ENCODE peak calls at places on chromosomes 13 and 19, in four cellular contexts. One of them, this sample, is unnamed.
A peak's percentile ranks its signal among the peaks of the same experiment; 100 is the strongest.

GRCh38 chr19:49916839-49917733 is 11.9 kb upstream of the ATF5 start:
- DNase-seq in NCI-H510A treated with DMSO at 0.1 percent for 48 hours: no peak
- DNase-seq in substantia nigra: no peak
- DNase-seq in Peyer's patch: no peak
- DNase-seq in this sample: no peak

GRCh38 chr19:2715470-2716274 is 5.5 kb downstream of the DIRAS1 start:
- DNase-seq in NCI-H510A treated with DMSO at 0.1 percent for 48 hours: no peak
- DNase-seq in substantia nigra: no peak
- DNase-seq in Peyer's patch: no peak
- DNase-seq in this sample: no peak

GRCh38 chr13:105329359-105329758 is 1206.1 kb downstream of the EFNB2 start:
- DNase-seq in NCI-H510A treated with DMSO at 0.1 percent for 48 hours: no peak
- DNase-seq in substantia nigra: no peak
- DNase-seq in Peyer's patch: no peak
- DNase-seq in this sample: no peak

GRCh38 chr13:109857803-109858202 is 71.4 kb upstream of the IRS2 start:
- DNase-seq in NCI-H510A treated with DMSO at 0.1 percent for 48 hours: no peak
- DNase-seq in substantia nigra: no peak
- DNase-seq in Peyer's patch: no peak
- DNase-seq in this sample: no peak

GRCh38 chr13:26377038-26377437 is 123.1 kb downstream of the CDK8 start:
- DNase-seq in NCI-H510A treated with DMSO at 0.1 percent for 48 hours: no peak
- DNase-seq in substantia nigra: no peak
- DNase-seq in Peyer's patch: no peak
- DNase-seq in this sample: no peak

GRCh38 chr13:100139822-100140221 is 50.9 kb downstream of the PCCA start:
- DNase-seq in NCI-H510A treated with DMSO at 0.1 percent for 48 hours: no peak
- DNase-seq in substantia nigra: no peak
- DNase-seq in Peyer's patch: no peak
- DNase-seq in this sample: no peak

GRCh38 chr13:110308377-110309158 is 1.5 kb downstream of the COL4A2 start:
- DNase-seq in NCI-H510A treated with DMSO at 0.1 percent for 48 hours: no peak
- DNase-seq in substantia nigra: no peak
- DNase-seq in Peyer's patch: no peak
- DNase-seq in this sample: peak; percentile 25

GRCh38 chr19:51246153-51246552 is 4.7 kb upstream of the SIGLECL1 start:
- DNase-seq in NCI-H510A treated with DMSO at 0.1 percent for 48 hours: no peak
- DNase-seq in substantia nigra: no peak
- DNase-seq in Peyer's patch: no peak
- DNase-seq in this sample: no peak

GRCh38 chr19:1407662-1408299 is 395 bp downstream of the DAZAP1 start:
- DNase-seq in NCI-H510A treated with DMSO at 0.1 percent for 48 hours: no peak
- DNase-seq in substantia nigra: no peak
- DNase-seq in Peyer's patch: peak; percentile 32
- DNase-seq in this sample: no peak

GRCh38 chr13:98994896-98995295 is 17.0 kb upstream of the DOCK9 start:
- DNase-seq in NCI-H510A treated with DMSO at 0.1 percent for 48 hours: peak; percentile 47
- DNase-seq in substantia nigra: no peak
- DNase-seq in Peyer's patch: no peak
- DNase-seq in this sample: no peak

GRCh38 chr13:49046002-49046401 is 70.3 kb downstream of the FNDC3A start:
- DNase-seq in NCI-H510A treated with DMSO at 0.1 percent for 48 hours: no peak
- DNase-seq in substantia nigra: no peak
- DNase-seq in Peyer's patch: no peak
- DNase-seq in this sample: no peak